ENCODE peak calls at places on chromosomes 4 and X, in four cellular contexts. R is osteocyte, M is astrocyte of the cerebellum, I is choroid plexus epithelial cell. F is an unnamed sample.

GRCh38 chr4:41095192-41095872 is 119.0 kb downstream of the APBB2 start:
- DNase-seq in R (no peak), M (no peak), I (peak; percentile 29), F (no peak)

GRCh38 chrX:14351889-14352288 is 177.4 kb upstream of the GLRA2 start:
- DNase-seq in R (no peak), M (no peak), I (no peak), F (no peak)

GRCh38 chr4:31199644-31200043 is 479.5 kb downstream of the PCDH7 start:
- DNase-seq in R (no peak), M (no peak), I (no peak), F (no peak)

GRCh38 chr4:185210102-185210981 is 944 bp downstream of the SNX25 start:
- DNase-seq in R (no peak), M (no peak), I (peak; percentile 65), F (peak; percentile 75)

GRCh38 chr4:69977582-69977981 is 12.1 kb upstream of the CSN2 start:
- DNase-seq in R (no peak), M (no peak), I (peak; percentile 82), F (no peak)

GRCh38 chrX:54754854-54755253 is 43.2 kb downstream of the ITIH6 start:
- DNase-seq in R (no peak), M (no peak), I (no peak), F (no peak)

GRCh38 chr4:10123227-10124101 is 6.9 kb upstream of the WDR1 start:
- DNase-seq in R (peak; percentile 89), M (no peak), I (peak; percentile 76), F (peak; percentile 54)

GRCh38 chr4:32374201-32374600 is 1654.0 kb downstream of the PCDH7 start:
- DNase-seq in R (no peak), M (no peak), I (no peak), F (peak; percentile 1)

GRCh38 chr4:2811830-2812599 is 19.1 kb downstream of the SH3BP2 start:
- DNase-seq in R (no peak), M (no peak), I (peak; percentile 87), F (peak; percentile 59)

GRCh38 chr4:12635629-12636028 is 848.5 kb downstream of the RAB28 start:
- DNase-seq in R (no peak), M (no peak), I (no peak), F (no peak)

GRCh38 chr4:163367651-163368050 is 24.0 kb downstream of the NPY5R start:
- DNase-seq in R (no peak), M (no peak), I (no peak), F (no peak)

GRCh38 chrX:56268888-56269287 is 36.7 kb downstream of the KLF8 start:
- DNase-seq in R (no peak), M (no peak), I (no peak), F (no peak)

GRCh38 chr4:65259251-65259650 is 411.0 kb downstream of the EPHA5 start:
- DNase-seq in R (no peak), M (no peak), I (no peak), F (no peak)

GRCh38 chr4:155967098-155967497 is 13.4 kb upstream of the CTSO start:
- DNase-seq in R (no peak), M (no peak), I (peak; percentile 33), F (peak; percentile 12)

GRCh38 chr4:106584590-106584989 is 216.0 kb upstream of the GIMD1 start:
- DNase-seq in R (no peak), M (peak; percentile 53), I (peak; percentile 62), F (peak; percentile 28)

GRCh38 chr4:152605641-152606304 is 69.9 kb upstream of the FBXW7 start:
- DNase-seq in R (no peak), M (peak; percentile 15), I (no peak), F (peak; percentile 74)

GRCh38 chr4:181479145-181479544 is 764.1 kb upstream of the TENM3 start:
- DNase-seq in R (no peak), M (no peak), I (no peak), F (no peak)

GRCh38 chr4:167032876-167033275 is 201.4 kb downstream of the SPOCK3 start:
- DNase-seq in R (no peak), M (no peak), I (peak; percentile 41), F (no peak)

GRCh38 chrX:74593593-74593992 is 20.8 kb downstream of the RLIM start:
- DNase-seq in R (no peak), M (no peak), I (peak; percentile 57), F (no peak)

GRCh38 chrX:38954520-38954919 is 153.3 kb downstream of the MID1IP1 start:
- DNase-seq in R (no peak), M (no peak), I (no peak), F (no peak)

GRCh38 chr4:4492161-4492847 is 49.5 kb downstream of the STX18 start:
- DNase-seq in R (no peak), M (no peak), I (peak; percentile 78), F (no peak)

GRCh38 chr4:81032805-81033684 is 2.5 kb downstream of the BMP3 start:
- DNase-seq in R (no peak), M (no peak), I (no peak), F (no peak)

GRCh38 chr4:55729306-55730142 is 90.1 kb upstream of the EXOC1L start:
- DNase-seq in R (no peak), M (no peak), I (no peak), F (no peak)

GRCh38 chrX:128020701-128021100 is 31.5 kb downstream of the ACTRT1 start:
- DNase-seq in R (no peak), M (peak; percentile 32), I (peak; percentile 6), F (peak; percentile 30)

GRCh38 chrX:11756354-11757318 is 1.4 kb upstream of the MSL3 start:
- DNase-seq in R (no peak), M (no peak), I (peak; percentile 16), F (peak; percentile 12)

GRCh38 chr4:142901166-142901662 is 55.1 kb upstream of the INPP4B start:
- DNase-seq in R (no peak), M (no peak), I (peak; percentile 2), F (peak; percentile 35)

GRCh38 chrX:51435101-51435500 is 61.3 kb downstream of the NUDT11 start:
- DNase-seq in R (no peak), M (no peak), I (no peak), F (no peak)

GRCh38 chr4:10091531-10092181 is 24.9 kb downstream of the WDR1 start:
- DNase-seq in R (no peak), M (no peak), I (peak; percentile 88), F (no peak)

GRCh38 chr4:53551963-53552362 is 39.3 kb downstream of the LNX1 start:
- DNase-seq in R (no peak), M (no peak), I (no peak), F (no peak)

GRCh38 chrX:55750256-55750655 is 32.7 kb downstream of the RRAGB start:
- DNase-seq in R (no peak), M (no peak), I (no peak), F (no peak)

GRCh38 chr4:100960232-100960631 is 387.1 kb downstream of the PPP3CA start:
- DNase-seq in R (no peak), M (no peak), I (no peak), F (no peak)